ENCODE peak calls at places on chromosomes 6 and 20, in nine cellular contexts. Z is activated CD8-positive, alpha-beta T cell treated with anti-CD3 and anti-CD28 coated beads for 36 hours; X is GM18507; J is T-helper 2 cell; S is effector memory CD4-positive, alpha-beta T cell; N is fibroblast of mammary gland; Y is stimulated activated CD4-positive, alpha-beta T cell treated with anti-CD3 and anti-CD28 coated beads, Interleukin-1b, Interleukin-23, amount 100 ng/mL, for 24 hours; U is activated T-cell treated with anti-CD3 and anti-CD28 coated beads, Interleukin-2, amount 50 U/mL, for 48 hours; T is A172. P is an unnamed sample.

GRCh38 chr6:41191569-41191968 is 9.4 kb downstream of the TREML2 start:
- DNase-seq in J (peak), S (no peak), N (peak), Y (no peak), T (no peak), Z (peak), U (peak), X (no peak), P (no peak)

GRCh38 chr6:111591901-111592461 is 13.7 kb downstream of the TRAF3IP2 start:
- DNase-seq in N (peak), Y (no peak), T (no peak), X (no peak), Z (no peak), J (no peak), U (no peak), S (no peak), P (no peak)

GRCh38 chr20:57734754-57735153 is 24.9 kb upstream of the PMEPA1 start:
- DNase-seq in Z (no peak), S (no peak), T (no peak), U (no peak), N (no peak), J (no peak), Y (no peak), X (no peak), P (no peak)

GRCh38 chr20:36591854-36592641 is 13.5 kb upstream of the RAB5IF start:
- DNase-seq in N (peak), T (peak), X (no peak), U (peak), Y (no peak), S (peak), J (peak), Z (peak), P (peak)

GRCh38 chr20:55354700-55355099 is 650.6 kb downstream of the CBLN4 start:
- DNase-seq in Z (no peak), J (no peak), S (no peak), X (no peak), U (no peak), N (no peak), Y (no peak), T (no peak), P (no peak)

GRCh38 chr6:33407132-33407718 is 3.6 kb upstream of the PHF1 start:
- DNase-seq in X (no peak), J (no peak), Z (no peak), N (peak), Y (no peak), S (no peak), T (peak), U (no peak), P (no peak)

GRCh38 chr6:11826779-11827178 is 48.2 kb upstream of the ADTRP start:
- DNase-seq in Z (no peak), Y (no peak), X (no peak), N (no peak), U (no peak), T (no peak), S (no peak), J (no peak), P (no peak)

GRCh38 chr20:16064991-16065707 is 508.1 kb downstream of the KIF16B start:
- DNase-seq in X (no peak), U (no peak), Y (no peak), T (no peak), J (no peak), Z (no peak), N (no peak), S (no peak), P (no peak)

GRCh38 chr20:47663354-47664067 is 121.8 kb downstream of the SULF2 start:
- DNase-seq in X (peak), N (peak), Y (peak), J (peak), S (peak), T (peak), U (peak), Z (peak), P (peak)

GRCh38 chr6:31350551-31350950 is 6.4 kb downstream of the HLA-B start:
- DNase-seq in J (no peak), U (no peak), N (no peak), T (no peak), X (no peak), Z (no peak), S (no peak), Y (no peak), P (no peak)

GRCh38 chr6:83592770-83593394 is 80.5 kb downstream of the PRSS35 start:
- DNase-seq in X (no peak), N (peak), J (no peak), Z (no peak), Y (no peak), U (no peak), S (no peak), T (peak), P (no peak)

GRCh38 chr6:82040405-82041221 is 206.9 kb downstream of the IBTK start:
- DNase-seq in J (no peak), S (no peak), T (peak), Z (no peak), X (no peak), N (peak), Y (no peak), U (peak), P (peak)

GRCh38 chr20:709421-709820 is 33.8 kb upstream of the SCRT2 start:
- DNase-seq in Y (no peak), Z (no peak), J (no peak), X (no peak), N (peak), U (no peak), S (no peak), T (no peak), P (no peak)

GRCh38 chr6:73004817-73005216 is 220.5 kb downstream of the KHDC1L start:
- DNase-seq in U (no peak), X (no peak), T (no peak), Z (no peak), J (no peak), Y (no peak), N (no peak), S (no peak), P (no peak)

GRCh38 chr6:169975286-169975685 is 223.9 kb downstream of the ERMARD start:
- DNase-seq in N (no peak), T (no peak), X (no peak), Z (no peak), S (no peak), U (no peak), J (no peak), Y (no peak), P (no peak)

GRCh38 chr6:157764346-157765068 is 58.5 kb upstream of the SNX9 start:
- DNase-seq in T (peak), N (peak), U (peak), J (peak), S (peak), Z (peak), X (peak), Y (peak), P (peak)

GRCh38 chr6:35161776-35162607 is 20.9 kb upstream of the TCP11 start:
- DNase-seq in S (no peak), X (no peak), Z (no peak), Y (no peak), J (no peak), N (peak), U (no peak), T (no peak), P (no peak)

GRCh38 chr6:130848945-130849344 is 21.7 kb downstream of the SMLR1 start:
- DNase-seq in N (peak), T (peak), X (peak), Y (no peak), J (no peak), S (no peak), Z (peak), U (peak), P (no peak)

GRCh38 chr6:85347787-85348186 is 102.1 kb upstream of the NT5E start:
- DNase-seq in X (no peak), T (no peak), Y (no peak), J (no peak), N (no peak), Z (no peak), U (no peak), S (no peak), P (no peak)

GRCh38 chr6:97866616-97867015 is 583.6 kb upstream of the MMS22L start:
- DNase-seq in J (no peak), Z (no peak), T (no peak), Y (no peak), S (no peak), N (no peak), U (no peak), X (no peak), P (no peak)

GRCh38 chr6:162029873-162030576 is 697.5 kb downstream of the PRKN start:
- DNase-seq in Y (no peak), J (no peak), S (no peak), Z (peak), N (peak), T (no peak), U (peak), X (no peak), P (no peak)

GRCh38 chr20:44739952-44740351 is 5.7 kb upstream of the KCNK15 start:
- DNase-seq in J (no peak), T (no peak), Y (no peak), X (no peak), Z (no peak), U (no peak), N (no peak), S (no peak), P (no peak)

GRCh38 chr6:117483004-117483644 is 650 bp downstream of the DCBLD1 start:
- DNase-seq in Z (peak), N (peak), X (no peak), J (no peak), Y (no peak), S (no peak), T (peak), U (peak), P (peak)

GRCh38 chr6:99618649-99619408 is 12.2 kb downstream of the PRDM13 start:
- DNase-seq in J (no peak), X (no peak), N (no peak), U (peak), T (no peak), S (no peak), Z (no peak), Y (no peak), P (no peak)

GRCh38 chr6:5351552-5351951 is 90.2 kb downstream of the FARS2 start:
- DNase-seq in N (no peak), Y (no peak), T (no peak), Z (no peak), J (no peak), X (no peak), U (no peak), S (no peak), P (no peak)

GRCh38 chr6:137717074-137718073 is 149.7 kb upstream of the TNFAIP3 start:
- DNase-seq in S (peak), J (peak), X (no peak), Z (peak), Y (no peak), U (peak), T (no peak), N (no peak), P (no peak)

GRCh38 chr6:111585241-111585968 is 20.3 kb downstream of the TRAF3IP2 start:
- DNase-seq in J (no peak), U (no peak), S (no peak), T (no peak), Y (no peak), Z (no peak), N (peak), X (no peak), P (no peak)

GRCh38 chr20:2451939-2452732 is 18.5 kb downstream of the SNRPB start:
- DNase-seq in X (peak), Z (peak), Y (peak), N (peak), J (peak), U (peak), T (peak), S (peak), P (peak)

GRCh38 chr20:36848078-36848660 is 27.8 kb upstream of the TLDC2 start:
- DNase-seq in T (peak), Y (no peak), U (no peak), Z (no peak), N (peak), S (no peak), X (no peak), J (no peak), P (no peak)

GRCh38 chr6:165969184-165969583 is 198.5 kb downstream of the TBXT start:
- DNase-seq in S (no peak), T (no peak), U (no peak), N (no peak), J (no peak), Z (no peak), Y (no peak), X (no peak), P (no peak)

GRCh38 chr6:105688573-105688972 is 285.7 kb upstream of the PREP start:
- DNase-seq in Y (no peak), U (no peak), S (no peak), Z (peak), X (no peak), T (no peak), J (no peak), N (no peak), P (no peak)